ENCODE peak calls at places on chromosomes 4 and X, in six cellular contexts. One of them, this sample, is unnamed.

GRCh38 chrX:14899607-14900006 is 26.4 kb downstream of the MOSPD2 start:
- DNase-seq in NB4: peak; percentile 12
- DNase-seq in testis: no peak
- DNase-seq in stomach: no peak
- DNase-seq in mesendoderm: peak; percentile 63
- DNase-seq in fibroblast of lung: peak; percentile 72
- DNase-seq in this sample: peak; percentile 43

GRCh38 chrX:18075603-18076002 is 145.1 kb downstream of the BEND2 start:
- DNase-seq in mesendoderm: peak; percentile 18
- DNase-seq in testis: no peak
- DNase-seq in stomach: no peak
- DNase-seq in fibroblast of lung: no peak
- DNase-seq in NB4: no peak
- DNase-seq in this sample: no peak

GRCh38 chr4:61628282-61628681 is 428.2 kb downstream of the ADGRL3 start:
- DNase-seq in testis: no peak
- DNase-seq in mesendoderm: no peak
- DNase-seq in NB4: no peak
- DNase-seq in fibroblast of lung: peak; percentile 3
- DNase-seq in stomach: no peak
- DNase-seq in this sample: no peak

GRCh38 chr4:10106421-10107039 is 10.1 kb downstream of the WDR1 start:
- DNase-seq in NB4: peak; percentile 83
- DNase-seq in stomach: peak; percentile 54
- DNase-seq in fibroblast of lung: peak; percentile 98
- DNase-seq in testis: peak; percentile 86
- DNase-seq in mesendoderm: peak; percentile 80
- DNase-seq in this sample: peak; percentile 97

GRCh38 chrX:18012974-18013373 is 151.9 kb upstream of the RAI2 start:
- DNase-seq in mesendoderm: no peak
- DNase-seq in fibroblast of lung: no peak
- DNase-seq in NB4: no peak
- DNase-seq in testis: no peak
- DNase-seq in stomach: no peak
- DNase-seq in this sample: no peak

GRCh38 chr4:98686847-98687246 is 28.4 kb upstream of the TSPAN5 start:
- DNase-seq in mesendoderm: peak; percentile 44
- DNase-seq in testis: no peak
- DNase-seq in NB4: no peak
- DNase-seq in stomach: no peak
- DNase-seq in fibroblast of lung: no peak
- DNase-seq in this sample: no peak

GRCh38 chr4:5572751-5573150 is 135.6 kb downstream of the EVC2 start:
- DNase-seq in testis: no peak
- DNase-seq in fibroblast of lung: no peak
- DNase-seq in stomach: no peak
- DNase-seq in NB4: no peak
- DNase-seq in mesendoderm: no peak
- DNase-seq in this sample: no peak

GRCh38 chr4:170089743-170090666 is at the start of gene AADAT:
- DNase-seq in NB4: peak; percentile 4
- DNase-seq in fibroblast of lung: peak; percentile 73
- DNase-seq in stomach: peak; percentile 69
- DNase-seq in mesendoderm: peak; percentile 93
- DNase-seq in testis: peak; percentile 86
- DNase-seq in this sample: peak; percentile 91

GRCh38 chrX:153495362-153495751 is 577 bp downstream of the BGN start:
- DNase-seq in NB4: no peak
- DNase-seq in mesendoderm: no peak
- DNase-seq in fibroblast of lung: peak; percentile 39
- DNase-seq in testis: no peak
- DNase-seq in stomach: no peak
- DNase-seq in this sample: peak; percentile 70

GRCh38 chr4:37981844-37982720 is 21.9 kb downstream of the PTTG2 start:
- DNase-seq in fibroblast of lung: peak; percentile 67
- DNase-seq in NB4: no peak
- DNase-seq in stomach: no peak
- DNase-seq in mesendoderm: peak; percentile 85
- DNase-seq in testis: no peak
- DNase-seq in this sample: peak; percentile 28

GRCh38 chr4:37054670-37055069 is 189.9 kb upstream of the NWD2 start:
- DNase-seq in NB4: no peak
- DNase-seq in stomach: no peak
- DNase-seq in mesendoderm: peak; percentile 71
- DNase-seq in testis: peak; percentile 33
- DNase-seq in fibroblast of lung: no peak
- DNase-seq in this sample: no peak

GRCh38 chr4:173398251-173398650 is 665 bp downstream of the SCRG1 start:
- DNase-seq in stomach: no peak
- DNase-seq in testis: no peak
- DNase-seq in fibroblast of lung: no peak
- DNase-seq in NB4: no peak
- DNase-seq in mesendoderm: no peak
- DNase-seq in this sample: no peak
- H3K4me3 ChIP-seq in stomach: no peak overlapping the region
- H3K4me3 ChIP-seq in testis: no peak overlapping the region
- H3K4me3 ChIP-seq in fibroblast of lung: peak overlapping the region; percentile 26
- H3K4me3 ChIP-seq in NB4: no peak overlapping the region
- H3K4me3 ChIP-seq in mesendoderm: no peak overlapping the region
- H3K4me3 ChIP-seq in this sample: no peak overlapping the region

GRCh38 chr4:95548738-95549245 is at the start of gene UNC5C:
- DNase-seq in mesendoderm: peak; percentile 92
- DNase-seq in testis: peak; percentile 89
- DNase-seq in fibroblast of lung: peak; percentile 84
- DNase-seq in NB4: peak; percentile 80
- DNase-seq in stomach: peak; percentile 36
- DNase-seq in this sample: peak; percentile 28

GRCh38 chr4:95549246-95550138 is 719 bp upstream of the UNC5C start:
- DNase-seq in mesendoderm: peak; percentile 53
- DNase-seq in stomach: peak; percentile 27
- DNase-seq in testis: peak; percentile 85
- DNase-seq in NB4: peak; percentile 68
- DNase-seq in fibroblast of lung: peak; percentile 62
- DNase-seq in this sample: peak; percentile 43

GRCh38 chr4:95551653-95552052 is 2.9 kb upstream of the UNC5C start:
- DNase-seq in fibroblast of lung: no peak
- DNase-seq in mesendoderm: no peak
- DNase-seq in testis: no peak
- DNase-seq in stomach: no peak
- DNase-seq in NB4: peak; percentile 46
- DNase-seq in this sample: no peak

GRCh38 chr4:95552942-95553550 is 4.3 kb upstream of the UNC5C start:
- DNase-seq in testis: no peak
- DNase-seq in stomach: no peak
- DNase-seq in fibroblast of lung: no peak
- DNase-seq in mesendoderm: no peak
- DNase-seq in NB4: no peak
- DNase-seq in this sample: no peak

DNA sequence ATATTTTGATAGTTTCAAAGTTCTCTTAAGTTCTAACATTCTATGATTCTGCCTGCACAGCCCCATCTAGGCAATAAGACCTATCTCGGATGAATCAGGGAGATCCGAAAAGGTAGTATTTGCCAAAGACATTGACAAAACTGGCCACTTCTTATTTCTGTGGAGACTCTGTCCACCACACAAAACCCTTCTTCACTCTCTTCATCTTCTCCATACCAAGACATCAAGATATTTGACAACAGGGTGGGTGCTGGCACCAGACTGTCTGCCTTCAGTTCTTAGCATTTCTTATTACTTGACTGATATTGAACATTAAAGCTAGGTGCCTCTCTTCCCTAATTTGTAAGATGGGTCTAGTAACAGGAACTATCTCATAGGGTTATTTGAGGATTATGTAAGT is 1.8 kb upstream of the UNC5C start:
- DNase-seq in fibroblast of lung: no peak
- DNase-seq in mesendoderm: no peak
- DNase-seq in NB4: no peak
- DNase-seq in stomach: no peak
- DNase-seq in testis: no peak
- DNase-seq in this sample: no peak
- H3K4me3 ChIP-seq in fibroblast of lung: peak overlapping the region; percentile 84
- H3K4me3 ChIP-seq in mesendoderm: no peak overlapping the region
- H3K4me3 ChIP-seq in NB4: peak overlapping the region; percentile 70
- H3K4me3 ChIP-seq in stomach: peak overlapping the region; percentile 72
- H3K4me3 ChIP-seq in testis: no peak overlapping the region
- H3K4me3 ChIP-seq in this sample: no peak overlapping the region

DNA sequence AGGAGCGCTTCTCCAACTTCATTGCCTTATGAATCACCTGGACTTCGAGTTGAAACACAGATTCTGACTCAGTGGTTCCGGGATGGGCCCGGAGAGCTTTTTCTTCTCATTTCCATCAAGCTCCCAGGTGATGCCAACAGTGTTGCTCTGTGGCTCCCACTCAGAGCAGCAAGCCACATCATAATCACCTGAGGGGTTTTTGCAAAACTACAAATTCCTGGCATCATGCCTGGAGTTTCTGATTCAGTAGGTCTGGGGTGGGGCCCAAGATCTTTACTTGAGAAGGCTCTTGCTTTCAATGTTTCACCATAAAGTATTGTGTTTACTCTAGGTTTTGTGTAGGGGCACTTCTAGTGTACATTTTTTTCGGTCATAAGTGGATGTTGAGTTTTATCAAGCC is 7.0 kb downstream of the MTM1 start:
- DNase-seq in fibroblast of lung: peak; percentile 45
- DNase-seq in testis: no peak
- DNase-seq in stomach: no peak
- DNase-seq in mesendoderm: no peak
- DNase-seq in NB4: no peak
- DNase-seq in this sample: peak; percentile 60
- H3K4me3 ChIP-seq in fibroblast of lung: no peak overlapping the region
- H3K4me3 ChIP-seq in testis: no peak overlapping the region
- H3K4me3 ChIP-seq in stomach: no peak overlapping the region
- H3K4me3 ChIP-seq in mesendoderm: no peak overlapping the region
- H3K4me3 ChIP-seq in NB4: no peak overlapping the region
- H3K4me3 ChIP-seq in this sample: no peak overlapping the region

DNA sequence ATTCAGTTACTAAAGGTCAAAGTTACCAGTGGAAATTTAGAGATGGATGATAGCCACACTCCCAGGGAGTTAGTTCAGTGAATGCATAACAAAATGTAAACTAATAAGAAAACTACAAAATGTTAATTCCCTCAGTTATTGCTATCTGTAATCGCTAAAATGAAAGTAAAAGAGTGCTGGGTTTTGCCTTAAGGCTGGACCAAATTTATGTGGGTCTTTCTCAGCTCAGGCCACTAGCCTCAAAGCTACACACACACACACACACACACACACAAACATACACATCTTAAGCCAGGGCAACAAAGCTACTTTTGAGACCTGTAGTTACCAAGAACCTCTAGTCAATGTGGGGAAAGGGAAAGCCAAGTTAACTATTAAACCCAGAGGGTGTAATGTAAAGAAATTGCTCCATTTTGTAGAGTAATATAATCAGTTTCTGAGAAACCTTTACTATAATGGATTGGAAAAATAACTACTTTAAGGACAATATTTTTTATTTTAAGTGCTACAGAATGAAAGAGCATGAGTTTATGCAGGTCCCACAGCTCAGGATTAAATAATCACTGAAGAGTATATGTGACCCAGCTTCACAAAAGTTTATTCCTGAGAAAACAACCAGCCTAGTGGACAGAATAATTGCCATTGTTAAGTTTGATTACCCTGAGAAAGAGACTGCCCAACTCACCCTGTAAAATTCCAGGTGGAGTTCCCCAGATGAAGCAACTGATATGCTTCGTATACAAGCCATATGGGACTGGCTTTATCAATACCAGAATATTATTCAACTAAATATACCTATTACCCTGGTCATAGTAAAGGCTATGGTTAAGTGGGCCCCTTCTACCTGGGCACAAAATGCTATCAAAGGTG is 8.9 kb upstream of the UGT2A3 start:
- DNase-seq in mesendoderm: no peak
- DNase-seq in testis: no peak
- DNase-seq in stomach: no peak
- DNase-seq in fibroblast of lung: no peak
- DNase-seq in NB4: no peak
- DNase-seq in this sample: no peak
- H3K4me3 ChIP-seq in mesendoderm: no peak overlapping the region
- H3K4me3 ChIP-seq in testis: no peak overlapping the region
- H3K4me3 ChIP-seq in stomach: no peak overlapping the region
- H3K4me3 ChIP-seq in fibroblast of lung: no peak overlapping the region
- H3K4me3 ChIP-seq in NB4: no peak overlapping the region
- H3K4me3 ChIP-seq in this sample: no peak overlapping the region

DNA sequence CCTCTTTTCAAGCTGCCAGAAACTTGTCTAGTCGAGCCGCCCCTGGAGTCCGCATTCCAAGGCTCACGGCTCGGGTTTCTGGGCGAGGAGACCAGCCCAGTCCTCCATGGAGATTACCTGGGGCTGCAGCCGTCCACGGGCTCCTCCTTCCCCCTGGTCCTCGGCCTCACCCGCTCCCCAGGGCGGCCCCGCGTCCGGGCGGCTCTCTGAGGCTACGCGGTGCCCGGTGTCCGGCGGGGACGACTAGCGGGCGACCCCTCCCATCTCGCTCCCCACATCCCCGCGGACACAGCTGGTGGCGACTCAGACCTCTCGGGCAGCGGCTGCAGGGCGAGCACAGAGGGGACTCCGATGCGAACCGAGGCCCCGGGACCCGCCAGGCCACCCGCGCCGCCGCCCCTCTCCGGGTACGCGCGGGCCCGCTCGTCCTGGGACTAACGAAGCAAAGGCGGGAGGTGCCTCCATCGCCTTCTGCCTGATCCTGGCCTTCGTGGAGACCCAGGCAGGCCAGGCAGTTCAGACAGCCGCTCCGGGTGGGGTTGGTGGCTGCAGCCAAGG is 159.4 kb downstream of the TRAM1L1 start:
- DNase-seq in fibroblast of lung: peak; percentile 37
- DNase-seq in NB4: no peak
- DNase-seq in stomach: peak; percentile 39
- DNase-seq in testis: peak; percentile 23
- DNase-seq in mesendoderm: peak; percentile 66
- DNase-seq in this sample: peak; percentile 20
- H3K4me3 ChIP-seq in fibroblast of lung: no peak overlapping the region
- H3K4me3 ChIP-seq in NB4: no peak overlapping the region
- H3K4me3 ChIP-seq in stomach: peak overlapping the region; percentile 45
- H3K4me3 ChIP-seq in testis: no peak overlapping the region
- H3K4me3 ChIP-seq in mesendoderm: peak overlapping the region; percentile 33
- H3K4me3 ChIP-seq in this sample: no peak overlapping the region

GRCh38 chrX:55451125-55451524 is 802 bp upstream of the MAGEH1 start:
- DNase-seq in NB4: no peak
- DNase-seq in fibroblast of lung: no peak
- DNase-seq in stomach: no peak
- DNase-seq in mesendoderm: no peak
- DNase-seq in testis: no peak
- DNase-seq in this sample: no peak
- H3K4me3 ChIP-seq in NB4: no peak overlapping the region
- H3K4me3 ChIP-seq in fibroblast of lung: peak overlapping the region; percentile 86
- H3K4me3 ChIP-seq in stomach: peak overlapping the region; percentile 60
- H3K4me3 ChIP-seq in mesendoderm: no peak overlapping the region
- H3K4me3 ChIP-seq in testis: no peak overlapping the region
- H3K4me3 ChIP-seq in this sample: peak overlapping the region; percentile 84